ENCODE peak calls at places on chromosomes 16 and 17, in five cellular contexts. R, D, O, A and Y are unnamed samples.

GRCh38 chr17:43169561-43170139 is 1.4 kb upstream of the NBR1 start:
- DNase-seq in R (no peak), D (peak), A (peak), O (no peak), Y (no peak)

GRCh38 chr16:88782454-88783390 is 2.3 kb downstream of the PIEZO1 start:
- DNase-seq in O (no peak), D (peak), R (peak), A (peak), Y (peak)

GRCh38 chr16:28204211-28204610 is 7.6 kb downstream of the XPO6 start:
- DNase-seq in A (no peak), D (no peak), R (no peak), O (no peak), Y (no peak)

GRCh38 chr17:63634163-63634562 is 11.9 kb downstream of the MAP3K3 start:
- DNase-seq in O (no peak), R (no peak), A (no peak), D (no peak), Y (no peak)

GRCh38 chr17:61764846-61765245 is 98.5 kb downstream of the BRIP1 start:
- DNase-seq in D (no peak), O (no peak), A (no peak), R (no peak), Y (no peak)

GRCh38 chr16:18938986-18939385 is 12.8 kb upstream of the SMG1 start:
- DNase-seq in A (no peak), R (no peak), O (no peak), D (no peak), Y (no peak)

GRCh38 chr16:72044825-72045359 is 9.4 kb upstream of the HP start:
- DNase-seq in A (no peak), D (no peak), R (no peak), O (no peak), Y (no peak)

GRCh38 chr17:47244697-47245096 is 8.9 kb upstream of the ITGB3 start:
- DNase-seq in D (no peak), R (no peak), O (no peak), A (no peak), Y (no peak)

GRCh38 chr17:80244871-80245509 is 15.7 kb upstream of the RNF213 start:
- DNase-seq in O (no peak), R (no peak), D (no peak), A (no peak), Y (no peak)

GRCh38 chr17:1275962-1276736 is 3.3 kb upstream of the TRARG1 start:
- DNase-seq in R (no peak), A (peak), D (peak), O (peak), Y (peak)

GRCh38 chr16:9791566-9791965 is 390.7 kb downstream of the GRIN2A start:
- DNase-seq in A (no peak), O (no peak), R (no peak), D (no peak), Y (no peak)

GRCh38 chr16:88992351-88993005 is 15.5 kb upstream of the CBFA2T3 start:
- DNase-seq in O (no peak), D (no peak), R (no peak), A (no peak), Y (no peak)

GRCh38 chr17:39225974-39226683 is 384 bp upstream of the STAC2 start:
- DNase-seq in R (no peak), D (peak), A (peak), O (peak), Y (peak)

GRCh38 chr16:68486671-68487495 is 38.6 kb upstream of the SMPD3 start:
- DNase-seq in A (no peak), O (no peak), D (no peak), R (no peak), Y (no peak)

GRCh38 chr16:81473066-81473488 is 28.5 kb downstream of the CMIP start:
- DNase-seq in O (no peak), A (no peak), R (no peak), D (no peak), Y (no peak)